ENCODE peak calls at places on chromosomes 13 and 19, in four cellular contexts. K is GM12878, I is K562, G is HepG2. A is an unnamed sample.

GRCh38 chr19:1223018-1223855 is 14.6 kb downstream of the CBARP start:
- DNase-seq in K (no peak), I (no peak), G (no peak), A (no peak)

GRCh38 chr19:15400521-15401396 is 18.0 kb downstream of the AKAP8L start:
- DNase-seq in K (no peak), I (no peak), G (no peak), A (no peak)

GRCh38 chr19:52585604-52586003 is 15.5 kb downstream of the ZNF701 start:
- DNase-seq in K (no peak), I (no peak), G (no peak), A (no peak)

GRCh38 chr13:44398606-44399005 is 25.0 kb downstream of the SERP2 start:
- DNase-seq in K (no peak), I (no peak), G (no peak), A (no peak)

GRCh38 chr19:45200614-45201013 is 22.0 kb downstream of the BLOC1S3 start:
- DNase-seq in K (no peak), I (no peak), G (peak; percentile 62), A (peak; percentile 73)

GRCh38 chr13:105083986-105084385 is 1451.5 kb downstream of the EFNB2 start:
- DNase-seq in K (no peak), I (no peak), G (no peak), A (no peak)

GRCh38 chr19:56504581-56504980 is 3.1 kb upstream of the ZNF471 start:
- DNase-seq in K (no peak), I (no peak), G (no peak), A (no peak)

GRCh38 chr19:39430675-39431593 is 4.8 kb downstream of the RPS16 start:
- DNase-seq in K (no peak), I (peak; percentile 48), G (peak; percentile 71), A (peak; percentile 99)

GRCh38 chr19:16247353-16248182 is 49.9 kb downstream of the AP1M1 start:
- DNase-seq in K (peak; percentile 28), I (peak; percentile 89), G (peak; percentile 51), A (peak; percentile 78)

GRCh38 chr13:109867766-109868165 is 81.4 kb upstream of the IRS2 start:
- DNase-seq in K (no peak), I (no peak), G (no peak), A (no peak)

GRCh38 chr13:24270639-24271131 is 38.7 kb upstream of the C1QTNF9 start:
- DNase-seq in K (peak; percentile 38), I (no peak), G (peak; percentile 47), A (peak; percentile 53)

GRCh38 chr13:105139380-105140285 is 1395.8 kb downstream of the EFNB2 start:
- DNase-seq in K (peak; percentile 87), I (no peak), G (peak; percentile 13), A (peak; percentile 29)

GRCh38 chr13:113616991-113617749 is 32.6 kb downstream of the TFDP1 start:
- DNase-seq in K (no peak), I (no peak), G (no peak), A (no peak)

GRCh38 chr13:110150384-110151091 is 156.4 kb downstream of the COL4A1 start:
- DNase-seq in K (no peak), I (no peak), G (no peak), A (no peak)

GRCh38 chr19:6744381-6745288 is 5.2 kb downstream of the TRIP10 start:
- DNase-seq in K (no peak), I (no peak), G (no peak), A (peak; percentile 78)

GRCh38 chr19:40524655-40525054 is 52.0 kb upstream of the SHKBP1 start:
- DNase-seq in K (no peak), I (no peak), G (no peak), A (no peak)

GRCh38 chr19:47124937-47125668 is 5.5 kb upstream of the SAE1 start:
- DNase-seq in K (no peak), I (peak; percentile 68), G (peak; percentile 78), A (peak; percentile 74)

GRCh38 chr13:35512271-35512920 is 35.9 kb upstream of the MAB21L1 start:
- DNase-seq in K (no peak), I (no peak), G (no peak), A (peak; percentile 62)

GRCh38 chr19:8148410-8149231 is 771 bp downstream of the FBN3 start:
- DNase-seq in K (no peak), I (peak; percentile 64), G (no peak), A (no peak)

GRCh38 chr19:35170359-35171061 is 16.0 kb downstream of the FXYD5 start:
- DNase-seq in K (no peak), I (no peak), G (no peak), A (no peak)

GRCh38 chr13:57629391-57629804 is 2.1 kb upstream of the PCDH17 start:
- DNase-seq in K (no peak), I (no peak), G (no peak), A (no peak)

DNA sequence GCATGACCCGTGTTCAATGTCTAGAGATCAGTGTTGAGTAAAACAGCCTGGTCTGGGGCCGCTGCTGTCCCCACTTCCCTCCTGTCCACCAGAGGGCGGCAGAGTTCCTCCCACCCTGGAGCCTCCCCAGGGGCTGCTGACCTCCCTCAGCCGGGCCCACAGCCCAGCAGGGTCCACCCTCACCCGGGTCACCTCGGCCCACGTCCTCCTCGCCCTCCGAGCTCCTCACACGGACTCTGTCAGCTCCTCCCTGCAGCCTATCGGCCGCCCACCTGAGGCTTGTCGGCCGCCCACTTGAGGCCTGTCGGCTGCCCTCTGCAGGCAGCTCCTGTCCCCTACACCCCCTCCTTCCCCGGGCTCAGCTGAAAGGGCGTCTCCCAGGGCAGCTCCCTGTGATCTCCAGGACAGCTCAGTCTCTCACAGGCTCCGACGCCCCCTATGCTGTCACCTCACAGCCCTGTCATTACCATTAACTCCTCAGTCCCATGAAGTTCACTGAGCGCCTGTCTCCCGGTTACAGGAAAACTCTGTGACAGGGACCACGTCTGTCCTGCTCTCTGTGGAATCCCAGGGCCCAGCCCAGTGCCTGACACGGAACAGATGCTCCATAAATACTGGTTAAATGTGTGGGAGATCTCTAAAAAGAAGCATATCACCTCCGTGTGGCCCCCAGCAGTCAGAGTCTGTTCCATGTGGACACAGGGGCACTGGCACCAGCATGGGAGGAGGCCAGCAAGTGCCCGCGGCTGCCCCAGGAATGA is 1.5 kb upstream of the CEACAM5 start:
- DNase-seq in K (peak; percentile 3), I (peak; percentile 93), G (peak; percentile 64), A (peak; percentile 49)
- TF ChIP-seq MYC in K (no peak), I (no peak), G (no peak), A (no peak)

DNA sequence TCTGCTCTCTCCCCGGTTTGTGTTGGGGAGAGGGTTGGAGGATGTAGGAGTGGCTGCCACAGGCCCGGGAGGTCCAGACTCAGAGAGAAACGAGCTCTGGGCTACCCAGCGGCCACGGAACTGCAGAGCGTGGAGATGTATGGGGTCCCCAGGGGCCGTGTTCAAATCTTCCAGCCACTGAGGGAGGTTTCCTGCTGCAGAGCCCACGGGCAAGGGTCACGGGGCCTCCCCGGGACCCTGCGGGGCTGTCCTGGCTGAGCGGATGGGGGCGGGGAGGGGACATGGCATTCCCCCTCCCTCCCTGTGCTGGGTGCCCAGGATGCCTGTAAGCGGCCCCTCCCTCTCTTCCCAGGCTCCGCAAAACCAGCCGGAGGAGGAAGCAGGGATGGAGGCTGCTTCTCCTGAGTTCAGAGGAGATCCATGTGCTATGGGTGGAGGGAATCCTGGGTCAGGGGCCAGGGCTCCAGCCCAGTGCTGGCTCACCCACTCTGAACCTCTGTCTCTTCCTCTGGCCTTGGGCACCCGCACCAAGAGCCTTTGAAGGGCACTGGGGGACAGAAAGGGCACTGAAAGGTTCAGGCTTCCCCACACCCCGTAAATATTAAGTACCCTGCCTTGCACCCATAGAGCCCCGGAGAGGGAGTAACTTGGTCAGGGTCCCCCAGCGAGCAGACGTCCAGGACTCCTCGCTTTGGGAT is 22.6 kb downstream of the SMIM24 start:
- DNase-seq in K (no peak), I (peak; percentile 11), G (no peak), A (no peak)
- H3K9ac ChIP-seq in K (no peak overlapping the region), I (no peak overlapping the region), G (no peak overlapping the region), A (no peak overlapping the region)

GRCh38 chr13:41313659-41314197 is 2.7 kb downstream of the NAA16 start:
- DNase-seq in K (no peak), I (no peak), G (no peak), A (no peak)
- H3K4me3 ChIP-seq in K (peak overlapping the region; percentile 65), I (peak overlapping the region; percentile 98), G (no peak overlapping the region), A (no peak overlapping the region)

GRCh38 chr13:43357435-43358065 is 334.2 kb downstream of the DNAJC15 start:
- DNase-seq in K (no peak), I (no peak), G (no peak), A (no peak)

GRCh38 chr13:43356566-43356965 is 333.2 kb downstream of the DNAJC15 start:
- DNase-seq in K (no peak), I (no peak), G (no peak), A (no peak)

GRCh38 chr13:43360196-43360595 is 336.8 kb downstream of the DNAJC15 start:
- DNase-seq in K (no peak), I (no peak), G (no peak), A (no peak)

GRCh38 chr13:43360911-43361605 is 337.7 kb downstream of the DNAJC15 start:
- DNase-seq in K (no peak), I (no peak), G (no peak), A (no peak)

GRCh38 chr13:43359536-43359935 is 336.1 kb downstream of the DNAJC15 start:
- DNase-seq in K (no peak), I (no peak), G (no peak), A (no peak)
- TF ChIP-seq MYC in K (no peak), I (no peak), G (no peak), A (no peak)

GRCh38 chr19:36796714-36796999 is 24.1 kb upstream of the ZNF850 start:
- DNase-seq in K (no peak), I (no peak), G (no peak), A (no peak)
- H3K9ac ChIP-seq in K (no peak overlapping the region), I (no peak overlapping the region), G (no peak overlapping the region), A (no peak overlapping the region)